ENCODE peak calls at places on chromosomes 11 and 22, in nine cellular contexts. U is fibroblast of lung, T is GM12865, R is transverse colon, I is stomach, G is adrenal gland, D is dorsolateral prefrontal cortex, C is body of pancreas, L is thoracic aorta. E is an unnamed sample.

GRCh38 chr11:78268516-78269410 is 80.0 kb downstream of the USP35 start:
- DNase-seq in I (no peak), T (no peak), G (peak), C (no peak), R (no peak), L (no peak), D (no peak), U (peak), E (peak)

GRCh38 chr11:77030834-77031414 is 3.3 kb upstream of the B3GNT6 start:
- DNase-seq in G (no peak), R (no peak), C (no peak), D (no peak), L (no peak), U (no peak), T (no peak), I (no peak), E (no peak)

GRCh38 chr22:43889366-43890253 is 2.2 kb downstream of the PNPLA5 start:
- DNase-seq in R (no peak), D (peak), I (no peak), T (no peak), L (no peak), G (no peak), C (no peak), U (peak), E (peak)

GRCh38 chr11:39990413-39990812 is 1469.0 kb downstream of the LRRC4C start:
- DNase-seq in T (no peak), U (no peak), D (no peak), L (no peak), C (no peak), G (no peak), I (no peak), R (no peak), E (no peak)

GRCh38 chr11:46367244-46367915 is 14.1 kb upstream of the MDK start:
- DNase-seq in I (peak), G (peak), C (peak), U (peak), L (no peak), R (peak), D (peak), T (peak), E (peak)

GRCh38 chr11:116730568-116730967 is 42.2 kb downstream of the BUD13 start:
- DNase-seq in T (no peak), R (no peak), L (no peak), C (no peak), I (peak), D (no peak), G (peak), U (no peak), E (no peak)

GRCh38 chr11:9380773-9381172 is 3.7 kb upstream of the IPO7 start:
- DNase-seq in U (no peak), T (no peak), I (no peak), C (no peak), R (no peak), G (no peak), L (no peak), D (no peak), E (no peak)

GRCh38 chr11:13169709-13170108 is 107.9 kb upstream of the BMAL1 start:
- DNase-seq in R (no peak), T (no peak), U (peak), I (no peak), D (no peak), L (no peak), C (no peak), G (peak), E (no peak)

GRCh38 chr11:94525933-94526332 is 13.7 kb downstream of the C11orf97 start:
- DNase-seq in C (peak), L (peak), U (peak), G (peak), R (peak), T (no peak), I (peak), D (no peak), E (peak)

GRCh38 chr11:65833297-65834030 is at the start of gene SNX32:
- DNase-seq in T (peak), D (peak), L (peak), R (peak), I (peak), U (peak), G (peak), C (peak), E (peak)

GRCh38 chr22:22681221-22681739 is 36.9 kb downstream of the GGTLC2 start:
- DNase-seq in I (no peak), C (no peak), L (no peak), D (no peak), T (no peak), U (peak), R (no peak), G (no peak), E (no peak)

GRCh38 chr11:89161949-89162348 is 15.7 kb upstream of the TYR start:
- DNase-seq in U (no peak), T (no peak), G (no peak), R (no peak), I (no peak), L (no peak), C (no peak), D (no peak), E (no peak)

GRCh38 chr22:21727768-21728167 is 7.8 kb downstream of the YPEL1 start:
- DNase-seq in L (no peak), C (no peak), R (no peak), U (no peak), D (no peak), I (no peak), T (no peak), G (no peak), E (no peak)

GRCh38 chr11:35103366-35104194 is 35.4 kb upstream of the CD44 start:
- DNase-seq in G (no peak), R (no peak), D (no peak), C (no peak), L (no peak), U (peak), I (no peak), T (no peak), E (no peak)

GRCh38 chr11:114438303-114438702 is 964 bp upstream of the REXO2 start:
- DNase-seq in T (no peak), G (no peak), U (peak), I (no peak), R (no peak), D (no peak), C (no peak), L (no peak), E (no peak)

GRCh38 chr11:94325681-94326080 is 21.3 kb downstream of the IZUMO1R start:
- DNase-seq in G (no peak), C (peak), I (peak), U (no peak), D (no peak), T (peak), R (peak), L (no peak), E (no peak)

GRCh38 chr11:1103401-1104360 is 29.0 kb downstream of the MUC2 start:
- DNase-seq in U (no peak), I (no peak), L (no peak), T (no peak), G (no peak), C (no peak), D (no peak), R (no peak), E (no peak)

GRCh38 chr11:126603486-126603885 is 248.0 kb downstream of the ST3GAL4 start:
- DNase-seq in C (no peak), R (no peak), L (no peak), G (no peak), D (no peak), I (no peak), T (no peak), U (no peak), E (no peak)

GRCh38 chr22:43228330-43228729 is 41.4 kb upstream of the TTLL12 start:
- DNase-seq in U (no peak), G (peak), L (no peak), D (no peak), T (peak), C (no peak), R (peak), I (peak), E (no peak)

GRCh38 chr11:69797737-69798528 is 21.3 kb downstream of the FGF3 start:
- DNase-seq in R (no peak), C (no peak), I (no peak), G (no peak), L (no peak), D (no peak), T (no peak), U (no peak), E (no peak)

GRCh38 chr11:25515576-25515975 is 816.4 kb upstream of the ANO3 start:
- DNase-seq in G (no peak), D (no peak), C (no peak), T (no peak), R (no peak), I (no peak), U (no peak), L (no peak), E (no peak)

GRCh38 chr11:48087974-48088681 is 107.8 kb downstream of the PTPRJ start:
- DNase-seq in C (peak), I (peak), R (peak), G (peak), U (no peak), D (no peak), L (no peak), T (no peak), E (no peak)

GRCh38 chr22:22865311-22866072 is 22.1 kb upstream of the IGLL5 start:
- DNase-seq in U (no peak), I (no peak), L (no peak), R (peak), D (no peak), T (peak), C (no peak), G (no peak), E (no peak)

GRCh38 chr22:44491666-44492405 is 6.2 kb downstream of the RTL6 start:
- DNase-seq in U (no peak), R (no peak), I (no peak), T (no peak), D (no peak), C (no peak), L (no peak), G (no peak), E (no peak)

GRCh38 chr22:36010913-36011312 is 17.7 kb downstream of the RBFOX2 start:
- DNase-seq in R (no peak), I (no peak), C (no peak), T (no peak), U (peak), L (no peak), D (no peak), G (no peak), E (no peak)

GRCh38 chr11:35139883-35140282 is 912 bp downstream of the CD44 start:
- DNase-seq in U (peak), L (no peak), G (peak), I (no peak), C (peak), R (no peak), D (no peak), T (no peak), E (no peak)

GRCh38 chr11:103800406-103801114 is 235.9 kb upstream of the DDI1 start:
- DNase-seq in D (no peak), I (no peak), G (peak), R (no peak), T (no peak), L (no peak), U (peak), C (no peak), E (peak)

GRCh38 chr22:47213571-47214230 is 451.3 kb downstream of the TBC1D22A start:
- DNase-seq in T (peak), I (peak), R (peak), G (peak), C (no peak), L (no peak), D (peak), U (no peak), E (no peak)

GRCh38 chr11:69360606-69361005 is 66.7 kb downstream of the MYEOV start:
- DNase-seq in G (no peak), T (no peak), I (peak), R (no peak), C (no peak), U (no peak), D (no peak), L (no peak), E (no peak)

GRCh38 chr11:113647108-113647507 is 59.0 kb downstream of the TMPRSS5 start:
- DNase-seq in D (no peak), R (no peak), L (no peak), U (no peak), I (no peak), T (no peak), C (no peak), G (no peak), E (no peak)

GRCh38 chr11:80727315-80727714 is 1286.5 kb upstream of the TENM4 start:
- DNase-seq in T (peak), G (peak), U (peak), C (no peak), D (peak), L (no peak), R (no peak), I (no peak), E (no peak)

DNA sequence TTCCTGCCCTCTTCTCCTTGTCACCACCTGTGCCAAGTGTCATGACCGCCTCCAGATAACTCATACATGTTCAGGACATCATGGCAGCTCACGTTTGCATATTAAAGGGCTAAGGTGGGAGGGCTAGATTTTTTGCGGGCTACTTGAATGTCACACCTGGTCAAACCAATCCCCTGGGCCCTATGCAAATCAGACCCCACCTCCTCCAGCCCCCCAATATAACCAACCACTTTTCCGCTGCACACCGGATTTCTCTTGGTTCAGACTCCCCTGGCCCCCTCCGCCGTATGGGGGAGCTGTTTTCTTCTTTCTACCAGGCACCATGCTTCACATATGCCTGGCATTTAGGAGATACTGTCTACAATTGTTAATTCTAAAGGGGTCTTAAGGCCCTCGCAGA is 12.6 kb downstream of the UPB1 start:
- DNase-seq in G (no peak), L (no peak), D (no peak), U (no peak), I (no peak), C (no peak), R (no peak), T (no peak), E (no peak)
- TF ChIP-seq CTCF in G (no peak), L (no peak), D (no peak), U (no peak), I (no peak), C (no peak), R (no peak), T (no peak), E (no peak)

DNA sequence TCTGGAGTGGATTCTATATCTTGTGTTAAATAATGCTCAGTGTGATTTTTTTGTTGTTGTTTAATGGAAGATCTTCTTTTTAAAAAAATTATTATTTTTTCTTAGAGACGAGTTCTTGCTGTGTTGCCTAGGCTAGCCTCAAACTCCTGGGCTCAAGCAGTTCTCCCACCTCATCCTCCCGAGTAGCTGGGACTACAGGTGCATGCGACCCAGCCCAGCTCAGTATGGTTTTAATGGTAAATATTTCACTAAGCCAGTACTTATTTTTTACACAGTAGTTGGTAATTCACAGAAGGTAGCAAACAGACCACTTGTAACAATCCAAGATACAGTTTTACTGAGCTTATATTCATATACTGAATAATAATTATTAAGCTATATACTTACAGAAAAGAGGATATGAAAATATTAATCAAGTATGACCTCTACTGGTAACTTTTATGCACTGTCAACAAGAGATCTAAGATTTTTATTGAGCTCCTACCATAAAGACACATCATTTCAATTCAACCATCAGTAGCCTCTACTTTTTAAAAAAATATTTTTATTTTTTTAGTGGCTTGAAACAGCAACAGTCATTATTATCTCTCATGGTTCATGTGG is 6.1 kb upstream of the CD59 start:
- DNase-seq in L (no peak), D (no peak), T (peak), G (no peak), U (no peak), R (no peak), I (no peak), C (no peak), E (no peak)
- TF ChIP-seq CTCF in L (peak), D (peak), T (no peak), G (peak), U (no peak), R (peak), I (peak), C (peak), E (no peak)

GRCh38 chr22:32123657-32124056 is 35.4 kb downstream of the C22orf42 start:
- DNase-seq in I (no peak), G (no peak), C (no peak), L (no peak), R (no peak), D (no peak), U (no peak), T (no peak), E (no peak)
- TF ChIP-seq CTCF in I (no peak), G (no peak), C (peak), L (no peak), R (no peak), D (no peak), U (no peak), T (no peak), E (no peak)

DNA sequence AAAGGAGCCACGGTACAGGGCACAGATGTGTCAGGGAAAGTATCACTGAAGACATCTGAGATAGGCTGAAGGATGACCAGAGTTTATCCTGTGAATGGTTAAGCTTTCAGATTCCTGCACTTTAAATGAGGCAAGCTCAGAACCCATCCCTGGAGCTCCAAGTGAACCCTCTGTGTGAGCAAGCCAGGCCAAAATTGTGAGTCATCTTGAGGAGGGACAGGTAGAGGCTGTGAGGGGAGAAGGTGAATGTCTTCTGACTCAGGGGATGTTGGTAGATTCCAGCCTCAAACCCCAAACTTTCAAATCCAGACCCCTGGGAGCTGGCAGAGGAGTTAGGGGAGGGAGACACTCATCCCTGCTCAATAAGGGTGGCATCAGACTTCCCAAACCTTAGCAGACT is 36.7 kb downstream of the CHRDL2 start:
- DNase-seq in C (no peak), U (no peak), I (no peak), L (no peak), R (no peak), T (no peak), D (no peak), G (no peak), E (no peak)
- TF ChIP-seq CTCF in C (no peak), U (no peak), I (no peak), L (no peak), R (no peak), T (no peak), D (no peak), G (no peak), E (no peak)

GRCh38 chr11:74033046-74033445 is 24.2 kb upstream of the UCP3 start:
- DNase-seq in D (no peak), T (no peak), C (no peak), I (no peak), G (no peak), U (no peak), R (no peak), L (no peak), E (no peak)
- TF ChIP-seq CTCF in D (no peak), T (peak), C (no peak), I (no peak), G (no peak), U (no peak), R (no peak), L (no peak), E (no peak)

GRCh38 chr22:17890245-17890671 is 116.0 kb upstream of the BID start:
- DNase-seq in T (no peak), U (no peak), C (no peak), I (no peak), G (peak), L (no peak), R (peak), D (no peak), E (no peak)

GRCh38 chr22:17890892-17891291 is 116.6 kb upstream of the BID start:
- DNase-seq in U (no peak), C (no peak), G (no peak), R (no peak), L (no peak), T (no peak), I (no peak), D (no peak), E (no peak)

GRCh38 chr22:17888439-17888838 is 114.2 kb upstream of the BID start:
- DNase-seq in U (no peak), T (no peak), G (no peak), I (no peak), C (no peak), R (no peak), D (no peak), L (no peak), E (no peak)

GRCh38 chr22:17891427-17892167 is 117.3 kb upstream of the BID start:
- DNase-seq in G (no peak), L (no peak), D (peak), U (no peak), I (no peak), R (peak), C (no peak), T (peak), E (no peak)

GRCh38 chr22:17888855-17889254 is 114.6 kb upstream of the BID start:
- DNase-seq in L (no peak), D (no peak), R (no peak), C (no peak), U (no peak), T (peak), I (no peak), G (no peak), E (no peak)
- TF ChIP-seq CTCF in L (no peak), D (no peak), R (no peak), C (no peak), U (no peak), T (peak), I (no peak), G (no peak), E (no peak)

E was measured in ovary.